ENCODE peak calls at places on chromosomes 6 and 20, in six cellular contexts. M is uterus, G is A673, D is foreskin fibroblast, A is HL-60, U is mesothelial cell of epicardium. W is an unnamed sample.

GRCh38 chr6:152206072-152206818 is 398.8 kb downstream of the ESR1 start:
- DNase-seq in G (peak; percentile 60), A (no peak), U (no peak), M (peak; percentile 72), D (no peak), W (peak; percentile 8)

GRCh38 chr6:1608976-1609661 is 596 bp upstream of the FOXC1 start:
- DNase-seq in G (no peak), M (no peak), D (no peak), U (peak; percentile 73), A (no peak), W (no peak)

GRCh38 chr20:11140359-11140758 is 466.6 kb upstream of the JAG1 start:
- DNase-seq in U (no peak), G (no peak), M (no peak), D (peak; percentile 70), A (no peak), W (no peak)

GRCh38 chr20:18857640-18858039 is 44.1 kb downstream of the SCP2D1 start:
- DNase-seq in D (no peak), G (peak; percentile 15), M (no peak), U (no peak), A (no peak), W (no peak)

GRCh38 chr6:137192821-137193220 is 19.4 kb upstream of the IL22RA2 start:
- DNase-seq in D (no peak), A (no peak), M (no peak), G (no peak), U (no peak), W (no peak)

GRCh38 chr20:13858496-13859270 is 73.9 kb downstream of the NDUFAF5 start:
- DNase-seq in G (no peak), D (no peak), M (no peak), U (no peak), A (no peak), W (no peak)

GRCh38 chr20:62025832-62026563 is 39.7 kb downstream of the TAF4 start:
- DNase-seq in A (peak; percentile 52), D (peak; percentile 72), M (peak; percentile 29), U (no peak), G (peak; percentile 19), W (no peak)

GRCh38 chr6:43942011-43942442 is 172.0 kb downstream of the VEGFA start:
- DNase-seq in U (peak; percentile 29), D (no peak), A (no peak), G (peak; percentile 45), M (peak; percentile 11), W (no peak)

GRCh38 chr6:130140084-130140483 is 82.7 kb downstream of the SAMD3 start:
- DNase-seq in M (no peak), G (no peak), U (no peak), A (no peak), D (peak; percentile 7), W (no peak)

GRCh38 chr6:85124472-85125428 is 325.1 kb upstream of the NT5E start:
- DNase-seq in G (peak; percentile 41), U (no peak), M (no peak), A (no peak), D (peak; percentile 38), W (no peak)

GRCh38 chr6:27809939-27810767 is 102.0 kb downstream of the OR2B2 start:
- DNase-seq in M (peak; percentile 69), U (peak; percentile 75), D (peak; percentile 93), A (peak; percentile 93), G (peak; percentile 97), W (peak; percentile 67)

GRCh38 chr6:63475707-63476106 is 96.6 kb upstream of the LOC128125822 start:
- DNase-seq in U (no peak), D (no peak), A (no peak), G (no peak), M (no peak), W (no peak)

GRCh38 chr6:63471654-63472053 is 100.6 kb upstream of the LOC128125822 start:
- DNase-seq in G (no peak), A (no peak), U (no peak), D (no peak), M (no peak), W (no peak)

GRCh38 chr6:63477422-63478040 is 94.7 kb upstream of the LOC128125822 start:
- DNase-seq in M (no peak), D (no peak), U (no peak), G (no peak), A (no peak), W (no peak)

GRCh38 chr6:63478751-63479150 is 93.5 kb upstream of the LOC128125822 start:
- DNase-seq in G (no peak), A (no peak), U (no peak), M (no peak), D (no peak), W (no peak)

GRCh38 chr6:63476302-63476701 is 96.0 kb upstream of the LOC128125822 start:
- DNase-seq in M (no peak), D (no peak), A (peak; percentile 10), G (no peak), U (no peak), W (no peak)
- TF ChIP-seq CTCF in M (no peak), D (no peak), A (no peak), G (no peak), U (no peak), W (no peak)

DNA sequence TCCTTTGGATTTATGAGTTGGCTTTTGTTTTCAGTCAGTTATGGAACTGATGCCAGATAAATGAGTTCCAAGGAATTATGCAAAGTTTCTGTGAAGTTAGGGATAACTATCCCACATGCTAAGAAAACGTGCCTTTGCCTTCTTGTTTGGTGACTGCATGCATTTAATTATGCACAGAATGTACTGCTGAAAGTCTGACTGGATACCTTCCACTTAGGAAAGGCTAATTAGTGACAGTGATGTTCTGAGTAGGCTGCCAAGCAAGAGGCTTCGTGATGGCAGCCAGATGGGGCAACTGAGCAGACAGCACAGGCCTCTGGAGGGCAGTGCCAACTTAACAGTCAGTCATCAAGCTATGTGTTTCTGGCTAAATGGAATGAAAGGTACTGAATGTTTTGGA is 289.9 kb downstream of the CD109 start:
- DNase-seq in G (peak; percentile 38), M (no peak), A (no peak), D (peak; percentile 84), U (no peak), W (no peak)
- TF ChIP-seq CTCF in G (peak; percentile 55), M (no peak), A (no peak), D (peak; percentile 35), U (no peak), W (no peak)

GRCh38 chr6:92806254-92806653 is 613.1 kb downstream of the EPHA7 start:
- DNase-seq in M (no peak), D (no peak), G (no peak), A (no peak), U (no peak), W (no peak)

DNA sequence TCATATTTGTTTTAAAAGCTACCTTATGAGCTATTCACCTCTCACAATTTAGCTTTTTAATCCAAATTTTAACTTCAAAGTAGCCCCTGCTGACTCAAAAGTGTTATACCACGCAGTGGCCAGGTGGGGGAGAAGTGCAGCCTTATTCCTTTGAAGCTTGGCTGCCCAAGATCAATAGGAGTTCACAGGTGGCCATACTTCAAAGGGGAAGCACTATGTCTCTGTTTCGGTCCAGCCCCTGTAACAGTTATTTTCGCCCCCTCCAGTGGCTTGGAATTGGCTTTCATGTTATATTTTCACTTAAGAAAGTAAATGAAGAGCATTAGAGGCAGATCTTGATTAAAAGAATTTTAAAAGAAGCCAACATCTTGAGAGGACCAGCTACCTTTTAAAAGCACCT is 608.4 kb downstream of the EPHA7 start:
- DNase-seq in U (peak; percentile 47), M (no peak), A (peak; percentile 39), G (peak; percentile 60), D (no peak), W (peak; percentile 33)
- TF ChIP-seq CTCF in U (peak; percentile 72), M (peak; percentile 20), A (peak; percentile 55), G (peak; percentile 72), D (peak; percentile 12), W (peak; percentile 82)

GRCh38 chr6:125953502-125953875 is 3.1 kb upstream of the HINT3 start:
- DNase-seq in A (no peak), D (no peak), G (no peak), M (no peak), U (no peak), W (no peak)
- TF ChIP-seq CTCF in A (no peak), D (no peak), G (no peak), M (no peak), U (no peak), W (no peak)

GRCh38 chr6:127515794-127516675 is 3.1 kb downstream of the MTCL3 start:
- DNase-seq in G (peak; percentile 85), D (peak; percentile 62), U (peak; percentile 80), M (peak; percentile 69), A (peak; percentile 9), W (peak; percentile 52)

GRCh38 chr6:127513425-127513824 is 5.7 kb downstream of the MTCL3 start:
- DNase-seq in M (no peak), D (no peak), A (no peak), G (no peak), U (no peak), W (no peak)

GRCh38 chr6:127514396-127515227 is 4.5 kb downstream of the MTCL3 start:
- DNase-seq in M (peak; percentile 17), A (no peak), D (peak; percentile 49), G (peak; percentile 77), U (no peak), W (peak; percentile 30)

GRCh38 chr6:127516676-127517273 is 2.4 kb downstream of the MTCL3 start:
- DNase-seq in D (peak; percentile 38), G (peak; percentile 88), A (peak; percentile 14), U (no peak), M (no peak), W (peak; percentile 61)

GRCh38 chr6:127515234-127515793 is 3.8 kb downstream of the MTCL3 start:
- DNase-seq in G (peak; percentile 74), M (no peak), U (no peak), A (no peak), D (peak; percentile 32), W (peak; percentile 2)
- TF ChIP-seq CTCF in G (peak; percentile 36), M (no peak), U (no peak), A (no peak), D (no peak), W (peak; percentile 35)

GRCh38 chr6:34237722-34238506 is 1.2 kb downstream of the HMGA1 start:
- DNase-seq in U (peak; percentile 64), M (peak; percentile 35), A (peak; percentile 80), D (no peak), G (peak; percentile 84), W (peak; percentile 49)
- TF ChIP-seq CTCF in U (peak; percentile 15), M (no peak), A (no peak), D (peak; percentile 24), G (peak; percentile 42), W (peak; percentile 48)

DNA sequence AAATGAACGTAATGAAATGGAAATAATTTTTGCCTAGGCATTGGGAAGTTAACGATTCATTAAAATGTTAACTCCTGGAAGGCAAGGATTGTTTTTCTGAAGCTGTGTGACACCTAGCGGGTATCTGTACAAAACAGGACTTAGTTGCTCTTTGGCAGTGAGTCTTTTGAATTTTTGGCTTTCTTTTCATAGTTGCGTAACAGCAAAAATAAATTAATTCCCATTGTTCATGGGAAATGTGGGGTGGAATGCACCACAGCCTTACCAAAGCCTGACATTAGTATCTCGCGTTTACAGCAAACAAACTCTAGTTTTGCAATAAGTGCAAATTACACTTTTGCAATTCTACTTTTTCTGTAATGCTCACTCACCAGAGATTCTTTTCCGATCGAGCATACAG is 92.7 kb upstream of the DTNBP1 start:
- DNase-seq in M (no peak), U (no peak), A (no peak), D (peak; percentile 28), G (peak; percentile 15), W (no peak)
- TF ChIP-seq CTCF in M (no peak), U (no peak), A (no peak), D (no peak), G (no peak), W (no peak)

W was measured in neural crest cell.